ENCODE peak calls at places on chromosomes 3 and 15, in four cellular contexts. C is NAMALWA; Y is putamen; G is stimulated activated CD4-positive, alpha-beta T cell treated with anti-CD3 and anti-CD28 coated beads, Interleukin-2, amount 100 ng/mL, for 48 hours. B is an unnamed sample.
A peak's percentile ranks its signal among the peaks of the same experiment; 100 is the strongest.

GRCh38 chr3:126540946-126541627 is 17.1 kb downstream of the CHST13 start:
- DNase-seq in Y (no peak), C (no peak), G (no peak), B (no peak)

GRCh38 chr3:25355034-25355898 is 72.8 kb upstream of the RARB start:
- DNase-seq in G (no peak), C (no peak), Y (no peak), B (no peak)

GRCh38 chr3:88150371-88150770 is 612 bp downstream of the C3orf38 start:
- DNase-seq in C (peak; percentile 50), G (no peak), Y (peak; percentile 32), B (peak; percentile 47)

GRCh38 chr3:15300318-15301078 is 31.9 kb downstream of the SH3BP5 start:
- DNase-seq in Y (no peak), G (no peak), C (no peak), B (no peak)

GRCh38 chr3:125054436-125055164 is 1.2 kb downstream of the HEG1 start:
- DNase-seq in Y (no peak), G (no peak), C (peak; percentile 68), B (peak; percentile 65)

GRCh38 chr3:155748611-155749365 is 3.9 kb upstream of the PLCH1 start:
- DNase-seq in Y (no peak), G (no peak), C (no peak), B (no peak)

GRCh38 chr3:195863121-195864061 is 45.0 kb downstream of the TNK2 start:
- DNase-seq in Y (peak; percentile 88), C (peak; percentile 72), G (peak; percentile 71), B (peak; percentile 66)

GRCh38 chr3:46986782-46987484 is 7.5 kb downstream of the NBEAL2 start:
- DNase-seq in Y (no peak), C (no peak), G (no peak), B (no peak)

GRCh38 chr15:40398413-40398873 is 7.2 kb upstream of the IVD start:
- DNase-seq in G (no peak), C (peak; percentile 42), Y (no peak), B (no peak)

GRCh38 chr3:9214599-9214998 is 34.8 kb downstream of the SRGAP3 start:
- DNase-seq in C (no peak), G (no peak), Y (no peak), B (no peak)

GRCh38 chr3:29644956-29645661 is 364.2 kb downstream of the RBMS3 start:
- DNase-seq in Y (no peak), C (no peak), G (no peak), B (no peak)

GRCh38 chr3:52456169-52456799 is 880 bp downstream of the NISCH start:
- DNase-seq in G (no peak), C (no peak), Y (peak; percentile 12), B (no peak)

GRCh38 chr15:75662823-75663519 is 15.3 kb downstream of the SNX33 start:
- DNase-seq in C (no peak), Y (no peak), G (no peak), B (no peak)

GRCh38 chr15:47477253-47477652 is 240.1 kb upstream of the SEMA6D start:
- DNase-seq in Y (no peak), C (no peak), G (no peak), B (no peak)

GRCh38 chr3:101823525-101823924 is 25.8 kb upstream of the NFKBIZ start:
- DNase-seq in C (no peak), G (no peak), Y (no peak), B (no peak)

GRCh38 chr15:101675015-101675414 is 22.8 kb upstream of the TM2D3 start:
- DNase-seq in C (no peak), Y (no peak), G (no peak), B (no peak)

GRCh38 chr3:31804251-31805051 is 176.6 kb downstream of the OSBPL10 start:
- DNase-seq in Y (no peak), C (no peak), G (no peak), B (no peak)

GRCh38 chr3:125194061-125194848 is 18.3 kb downstream of the SLC12A8 start:
- DNase-seq in G (no peak), Y (no peak), C (no peak), B (no peak)